ENCODE peak calls at places on chromosome 13, in eight cellular contexts. E is left ventricle myocardium inferior, X is heart left ventricle, G is IMR-90, H is left lung, Z is HepG2, F is heart right ventricle, V is tibial nerve. B is an unnamed sample.
A peak's percentile ranks its signal among the peaks of the same experiment; 100 is the strongest.

GRCh38 chr13:96821381-96821780 is 172.9 kb downstream of the OXGR1 start:
- DNase-seq in E (no peak), X (no peak), G (peak; percentile 12), H (no peak), Z (no peak), F (no peak), V (no peak), B (no peak)

GRCh38 chr13:24459234-24459633 is 53.3 kb downstream of the PARP4 start:
- DNase-seq in E (no peak), X (no peak), G (peak; percentile 90), H (no peak), Z (no peak), F (no peak), V (no peak), B (no peak)

GRCh38 chr13:108102771-108103170 is 112.6 kb downstream of the LIG4 start:
- DNase-seq in E (no peak), X (no peak), G (no peak), H (no peak), Z (no peak), F (no peak), V (no peak), B (no peak)

GRCh38 chr13:110714798-110715394 is 1.4 kb downstream of the ING1 start:
- DNase-seq in E (peak; percentile 74), X (peak; percentile 66), G (peak; percentile 25), H (peak; percentile 77), Z (peak; percentile 20), F (peak; percentile 74), V (peak; percentile 48), B (peak; percentile 62)

GRCh38 chr13:112442483-112443090 is 66.4 kb downstream of the SPACA7 start:
- DNase-seq in E (no peak), X (no peak), G (peak; percentile 5), H (no peak), Z (no peak), F (no peak), V (no peak), B (no peak)

GRCh38 chr13:79811170-79811569 is 330.2 kb downstream of the NDFIP2 start:
- DNase-seq in E (no peak), X (no peak), G (no peak), H (no peak), Z (no peak), F (no peak), V (no peak), B (no peak)

GRCh38 chr13:110616103-110617101 is 1.1 kb downstream of the NAXD start:
- DNase-seq in E (no peak), X (peak; percentile 51), G (peak; percentile 72), H (peak; percentile 48), Z (peak; percentile 26), F (no peak), V (no peak), B (peak; percentile 10)

GRCh38 chr13:64723735-64724134 is 2506.4 kb downstream of the PCDH9 start:
- DNase-seq in E (no peak), X (no peak), G (peak; percentile 94), H (no peak), Z (peak; percentile 62), F (no peak), V (no peak), B (no peak)

GRCh38 chr13:112711528-112712265 is 21.9 kb downstream of the ATP11A start:
- DNase-seq in E (peak; percentile 77), X (peak; percentile 92), G (peak; percentile 98), H (peak; percentile 89), Z (peak; percentile 76), F (peak; percentile 88), V (peak; percentile 87), B (no peak)

GRCh38 chr13:34833562-34834182 is 108.4 kb upstream of the NBEA start:
- DNase-seq in E (no peak), X (no peak), G (peak; percentile 2), H (no peak), Z (no peak), F (no peak), V (no peak), B (no peak)

GRCh38 chr13:31627097-31627496 is 112.2 kb upstream of the RXFP2 start:
- DNase-seq in E (no peak), X (no peak), G (peak; percentile 39), H (no peak), Z (no peak), F (no peak), V (no peak), B (no peak)

GRCh38 chr13:37701306-37701705 is 102.7 kb upstream of the POSTN start:
- DNase-seq in E (no peak), X (no peak), G (peak; percentile 67), H (no peak), Z (no peak), F (no peak), V (peak; percentile 9), B (no peak)

GRCh38 chr13:99162543-99162942 is 38.1 kb upstream of the UBAC2 start:
- DNase-seq in E (no peak), X (no peak), G (no peak), H (no peak), Z (no peak), F (no peak), V (no peak), B (no peak)

GRCh38 chr13:114089341-114089740 is 43.1 kb downstream of the RASA3 start:
- DNase-seq in E (no peak), X (no peak), G (no peak), H (peak; percentile 9), Z (no peak), F (no peak), V (no peak), B (no peak)

GRCh38 chr13:37326319-37326718 is 220.9 kb upstream of the CSNK1A1L start:
- DNase-seq in E (no peak), X (no peak), G (peak; percentile 37), H (no peak), Z (no peak), F (no peak), V (no peak), B (no peak)

GRCh38 chr13:99647593-99647980 is 146.3 kb downstream of the TM9SF2 start:
- DNase-seq in E (no peak), X (no peak), G (no peak), H (no peak), Z (no peak), F (no peak), V (no peak), B (no peak)

DNA sequence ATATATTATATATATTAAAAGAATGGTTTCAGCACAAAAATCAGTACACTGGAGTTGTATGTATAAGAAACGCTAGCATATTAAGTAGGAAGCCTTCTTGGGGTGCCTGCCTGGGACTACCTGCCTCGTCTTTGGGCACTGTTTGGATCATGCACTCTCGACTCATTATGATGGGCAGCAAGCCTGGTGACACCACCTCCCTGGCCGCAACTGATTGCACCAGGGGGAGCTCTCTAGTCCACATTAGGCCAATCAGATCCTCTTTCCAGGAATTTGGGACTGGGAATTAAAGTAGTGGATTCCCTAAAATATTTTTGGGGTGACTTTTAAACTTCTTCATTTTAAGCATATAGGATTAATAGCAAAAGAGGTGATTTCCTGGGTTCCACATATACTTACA is 56.0 kb upstream of the RGCC start:
- DNase-seq in E (no peak), X (no peak), G (no peak), H (no peak), Z (no peak), F (no peak), V (no peak), B (no peak)
- TF ChIP-seq CTCF in E (no peak), X (no peak), G (no peak), H (no peak), Z (no peak), F (no peak), V (no peak), B (no peak)

DNA sequence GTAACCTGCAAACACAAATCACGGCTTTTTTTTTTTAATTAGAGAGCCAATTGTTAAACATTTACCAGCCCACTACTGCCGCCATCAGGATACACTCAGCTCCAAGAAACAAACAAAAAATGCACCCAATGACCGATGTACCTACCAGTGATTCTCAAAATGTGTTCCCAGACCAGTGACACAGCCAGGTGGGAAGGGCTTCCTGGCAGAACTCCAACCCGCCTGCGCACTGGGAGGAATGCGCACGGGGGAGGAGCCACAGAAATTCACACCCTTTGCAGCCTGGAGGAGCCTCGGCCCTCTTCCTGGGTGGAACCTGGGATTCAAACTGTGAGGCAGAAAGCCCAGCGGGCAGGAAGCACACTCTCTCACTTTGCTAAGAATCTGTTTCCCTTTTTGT is 255.9 kb downstream of the TBC1D4 start:
- DNase-seq in E (no peak), X (no peak), G (no peak), H (peak; percentile 54), Z (no peak), F (no peak), V (no peak), B (no peak)
- H3K27ac ChIP-seq in E (no peak overlapping the region), X (no peak overlapping the region), G (no peak overlapping the region), H (peak overlapping the region; percentile 58), Z (no peak overlapping the region), F (no peak overlapping the region), V (no peak overlapping the region), B (no peak overlapping the region)

DNA sequence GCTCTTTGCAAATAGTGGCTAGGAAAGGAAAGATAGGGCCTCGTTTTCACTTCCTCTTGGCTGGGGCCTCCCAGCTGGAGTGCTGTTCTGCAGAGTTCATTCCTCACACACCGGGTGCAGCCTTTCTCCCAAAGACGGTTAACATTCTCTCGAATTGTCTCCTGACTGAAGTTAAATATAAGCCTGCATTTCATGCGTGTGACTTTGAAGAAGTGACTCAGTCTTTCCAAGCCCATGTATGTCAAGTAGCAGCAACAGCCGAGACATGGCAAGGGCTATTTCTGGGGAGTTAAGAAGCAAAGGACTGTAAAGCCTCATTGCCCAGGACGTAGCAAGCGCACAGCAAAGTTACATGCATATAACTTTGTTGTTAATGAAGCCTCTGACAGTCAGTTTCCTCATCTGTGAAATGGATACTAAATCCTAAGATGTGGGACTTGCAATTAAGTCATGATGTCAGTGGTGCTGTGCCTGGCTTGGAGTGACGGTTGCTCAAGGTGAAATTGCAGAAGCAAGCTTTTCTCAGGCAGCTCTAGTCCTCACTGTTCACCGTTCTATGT is 502.4 kb downstream of the MYO16 start:
- DNase-seq in E (no peak), X (no peak), G (peak; percentile 21), H (no peak), Z (no peak), F (no peak), V (no peak), B (no peak)
- H3K4me1 ChIP-seq in E (peaks cover 5% of the 10 kb centered on the region), X (no peaks in the 10 kb centered on the region), G (no peaks in the 10 kb centered on the region), H (no peaks in the 10 kb centered on the region), Z (no peaks in the 10 kb centered on the region), F (no peaks in the 10 kb centered on the region), V (no peaks in the 10 kb centered on the region), B (no peaks in the 10 kb centered on the region)

DNA sequence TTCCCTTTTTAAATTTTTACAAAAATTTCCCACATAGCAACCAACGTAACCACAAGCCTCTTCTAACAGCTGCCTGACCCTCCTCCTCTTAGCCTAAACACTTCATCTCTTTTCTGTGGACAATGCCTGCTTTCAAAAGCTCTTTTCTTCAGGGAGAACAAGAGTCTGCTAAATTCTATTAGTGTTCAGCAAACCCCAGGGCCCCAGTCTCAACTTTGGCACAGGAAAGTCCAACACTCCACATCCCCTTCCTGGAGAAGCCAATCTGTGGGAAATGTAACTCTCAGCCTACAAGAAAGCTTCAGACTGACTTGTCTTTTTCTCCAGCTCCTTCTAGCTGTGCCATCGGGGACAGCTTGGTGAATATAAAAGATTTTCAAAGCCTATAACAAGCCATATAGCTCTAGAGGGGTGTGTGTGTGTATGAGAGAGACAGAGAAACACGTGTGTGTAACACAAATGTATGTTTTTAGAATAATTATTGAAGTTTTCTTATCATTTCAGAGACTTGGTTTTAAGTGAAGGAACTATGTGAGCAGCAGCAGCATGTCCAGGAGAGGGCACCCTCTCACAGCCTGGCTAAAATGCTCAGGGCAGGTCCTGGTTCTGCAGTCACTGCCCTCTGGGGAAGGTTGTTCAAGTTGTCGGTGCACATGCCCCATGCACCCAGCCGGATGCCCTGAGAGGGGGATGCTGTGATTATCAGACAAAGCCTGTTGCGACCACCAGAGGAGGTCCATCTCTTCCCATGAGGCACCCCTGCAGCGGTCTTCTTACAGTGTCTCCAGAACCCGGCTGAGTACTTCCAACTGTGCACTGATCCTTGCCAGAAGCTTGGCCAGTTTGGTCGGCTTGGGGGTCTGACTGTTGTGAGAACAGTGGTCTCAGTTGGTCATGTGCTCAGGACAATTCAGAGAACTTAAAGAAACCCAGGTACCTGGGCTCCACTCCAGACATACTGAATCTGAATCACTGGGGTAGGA is 34.4 kb downstream of the CCDC70 start:
- DNase-seq in E (peak; percentile 30), X (peak; percentile 55), G (peak; percentile 61), H (peak; percentile 45), Z (peak; percentile 45), F (peak; percentile 43), V (peak; percentile 40), B (peak; percentile 15)
- TF ChIP-seq CTCF in E (peak; percentile 79), X (peak; percentile 74), G (peak; percentile 81), H (peak; percentile 60), Z (peak; percentile 72), F (peak; percentile 50), V (peak; percentile 41), B (peak; percentile 23)

B was measured in CD8-positive, alpha-beta T cell.